ENCODE peak calls at places on chromosome 19, in four cellular contexts. V is NCI-H1105, U is non-pigmented ciliary epithelial cell, E is nephron progenitor cell. S is an unnamed sample.

GRCh38 chr19:982567-983170 is 1.5 kb upstream of the WDR18 start:
- DNase-seq in V (peak; percentile 50), U (no peak), E (peak; percentile 88), S (peak; percentile 78)

GRCh38 chr19:55537741-55538111 is 793 bp upstream of the SBK2 start:
- DNase-seq in V (no peak), U (no peak), E (no peak), S (no peak)

GRCh38 chr19:35206855-35207254 is 21.7 kb downstream of the FAM187B start:
- DNase-seq in V (no peak), U (no peak), E (no peak), S (no peak)

GRCh38 chr19:54609356-54609791 is 15.9 kb downstream of the LILRA1 start:
- DNase-seq in V (no peak), U (no peak), E (no peak), S (no peak)

GRCh38 chr19:50837300-50837699 is 3.9 kb upstream of the KLK15 start:
- DNase-seq in V (no peak), U (no peak), E (no peak), S (no peak)

GRCh38 chr19:13244920-13245319 is 94.7 kb downstream of the IER2 start:
- DNase-seq in V (no peak), U (no peak), E (no peak), S (no peak)

GRCh38 chr19:13460045-13460444 is 46.2 kb downstream of the CACNA1A start:
- DNase-seq in V (no peak), U (no peak), E (no peak), S (no peak)

GRCh38 chr19:5122671-5123409 is 153.9 kb downstream of the KDM4B start:
- DNase-seq in V (no peak), U (no peak), E (no peak), S (no peak)

GRCh38 chr19:5225486-5226345 is 114.9 kb downstream of the PTPRS start:
- DNase-seq in V (no peak), U (no peak), E (peak; percentile 54), S (no peak)

GRCh38 chr19:16325671-16326400 is 1.2 kb downstream of the KLF2 start:
- DNase-seq in V (peak; percentile 86), U (no peak), E (peak; percentile 59), S (peak; percentile 42)

GRCh38 chr19:49570138-49570856 is 10.1 kb downstream of the NOSIP start:
- DNase-seq in V (peak; percentile 78), U (peak; percentile 46), E (peak; percentile 60), S (peak; percentile 65)

GRCh38 chr19:35562336-35562735 is 1.1 kb downstream of the ATP4A start:
- DNase-seq in V (no peak), U (no peak), E (no peak), S (no peak)

GRCh38 chr19:11814707-11815050 is 606 bp downstream of the ZNF440 start:
- DNase-seq in V (no peak), U (no peak), E (no peak), S (no peak)

GRCh38 chr19:38932425-38933179 is 1.9 kb downstream of the MRPS12 start:
- DNase-seq in V (no peak), U (no peak), E (no peak), S (peak; percentile 30)

GRCh38 chr19:46634045-46634655 is 1.9 kb downstream of the GNG8 start:
- DNase-seq in V (peak; percentile 71), U (peak; percentile 60), E (peak; percentile 96), S (peak; percentile 87)

GRCh38 chr19:50791594-50792245 is 1.5 kb downstream of the ACP4 start:
- DNase-seq in V (no peak), U (no peak), E (no peak), S (no peak)

GRCh38 chr19:41795031-41795461 is 1.3 kb upstream of the CEACAM3 start:
- DNase-seq in V (peak; percentile 64), U (no peak), E (peak; percentile 53), S (peak; percentile 39)

GRCh38 chr19:16830679-16831078 is 1.5 kb downstream of the SIN3B start:
- DNase-seq in V (no peak), U (no peak), E (no peak), S (no peak)

GRCh38 chr19:16014923-16015804 is 61.1 kb upstream of the TPM4 start:
- DNase-seq in V (no peak), U (no peak), E (no peak), S (peak; percentile 41)

S was measured in adrenal gland.